ENCODE peak calls at places on chromosomes 6 and 20, in six cellular contexts. One of them, this sample, is unnamed.

GRCh38 chr6:157552956-157553485 is 172.0 kb downstream of the ZDHHC14 start:
- DNase-seq in MCF 10A: no peak
- DNase-seq in SK-N-DZ: no peak
- DNase-seq in sciatic nerve: no peak
- DNase-seq in nephron progenitor cell: no peak
- DNase-seq in activated CD4-positive, CD25-positive, alpha-beta regulatory T cell: no peak
- DNase-seq in this sample: no peak

GRCh38 chr6:36542041-36542440 is 5.2 kb downstream of the STK38 start:
- DNase-seq in SK-N-DZ: no peak
- DNase-seq in nephron progenitor cell: no peak
- DNase-seq in MCF 10A: no peak
- DNase-seq in sciatic nerve: no peak
- DNase-seq in activated CD4-positive, CD25-positive, alpha-beta regulatory T cell: no peak
- DNase-seq in this sample: no peak

GRCh38 chr6:31498748-31499147 is 803 bp downstream of the MICB start:
- DNase-seq in activated CD4-positive, CD25-positive, alpha-beta regulatory T cell: no peak
- DNase-seq in MCF 10A: no peak
- DNase-seq in SK-N-DZ: no peak
- DNase-seq in sciatic nerve: no peak
- DNase-seq in nephron progenitor cell: peak; percentile 29
- DNase-seq in this sample: no peak

GRCh38 chr6:44064089-44064947 is 62.9 kb downstream of the MRPL14 start:
- DNase-seq in activated CD4-positive, CD25-positive, alpha-beta regulatory T cell: no peak
- DNase-seq in nephron progenitor cell: no peak
- DNase-seq in SK-N-DZ: no peak
- DNase-seq in sciatic nerve: peak; percentile 55
- DNase-seq in MCF 10A: peak; percentile 91
- DNase-seq in this sample: no peak

GRCh38 chr6:122401104-122401503 is 1.7 kb downstream of the HSF2 start:
- DNase-seq in MCF 10A: no peak
- DNase-seq in nephron progenitor cell: no peak
- DNase-seq in activated CD4-positive, CD25-positive, alpha-beta regulatory T cell: no peak
- DNase-seq in sciatic nerve: no peak
- DNase-seq in SK-N-DZ: no peak
- DNase-seq in this sample: no peak

GRCh38 chr6:144335914-144336313 is 50.8 kb downstream of the UTRN start:
- DNase-seq in MCF 10A: peak; percentile 46
- DNase-seq in sciatic nerve: no peak
- DNase-seq in SK-N-DZ: no peak
- DNase-seq in activated CD4-positive, CD25-positive, alpha-beta regulatory T cell: no peak
- DNase-seq in nephron progenitor cell: no peak
- DNase-seq in this sample: peak; percentile 15

GRCh38 chr6:141421378-141421777 is 711.3 kb upstream of the GJE1 start:
- DNase-seq in sciatic nerve: no peak
- DNase-seq in nephron progenitor cell: no peak
- DNase-seq in activated CD4-positive, CD25-positive, alpha-beta regulatory T cell: no peak
- DNase-seq in SK-N-DZ: no peak
- DNase-seq in MCF 10A: peak; percentile 82
- DNase-seq in this sample: no peak

GRCh38 chr6:3782876-3783832 is 31.6 kb upstream of the PXDC1 start:
- DNase-seq in MCF 10A: no peak
- DNase-seq in activated CD4-positive, CD25-positive, alpha-beta regulatory T cell: no peak
- DNase-seq in SK-N-DZ: no peak
- DNase-seq in sciatic nerve: no peak
- DNase-seq in nephron progenitor cell: no peak
- DNase-seq in this sample: no peak

GRCh38 chr20:61173966-61174725 is 77.9 kb upstream of the CDH4 start:
- DNase-seq in SK-N-DZ: no peak
- DNase-seq in activated CD4-positive, CD25-positive, alpha-beta regulatory T cell: no peak
- DNase-seq in MCF 10A: no peak
- DNase-seq in nephron progenitor cell: no peak
- DNase-seq in sciatic nerve: no peak
- DNase-seq in this sample: no peak

GRCh38 chr20:30286157-30286556 is 971.3 kb upstream of the DEFB115 start:
- DNase-seq in sciatic nerve: no peak
- DNase-seq in activated CD4-positive, CD25-positive, alpha-beta regulatory T cell: no peak
- DNase-seq in nephron progenitor cell: no peak
- DNase-seq in SK-N-DZ: no peak
- DNase-seq in MCF 10A: no peak
- DNase-seq in this sample: no peak

GRCh38 chr6:125549202-125549884 is 200.1 kb upstream of the HEY2 start:
- DNase-seq in activated CD4-positive, CD25-positive, alpha-beta regulatory T cell: no peak
- DNase-seq in SK-N-DZ: no peak
- DNase-seq in nephron progenitor cell: no peak
- DNase-seq in MCF 10A: peak; percentile 7
- DNase-seq in sciatic nerve: no peak
- DNase-seq in this sample: no peak

GRCh38 chr6:152952045-152952444 is 30.8 kb downstream of the FBXO5 start:
- DNase-seq in nephron progenitor cell: no peak
- DNase-seq in sciatic nerve: no peak
- DNase-seq in SK-N-DZ: no peak
- DNase-seq in MCF 10A: peak; percentile 34
- DNase-seq in activated CD4-positive, CD25-positive, alpha-beta regulatory T cell: no peak
- DNase-seq in this sample: no peak

GRCh38 chr6:88952065-88952704 is 11.2 kb downstream of the RNGTT start:
- DNase-seq in sciatic nerve: no peak
- DNase-seq in MCF 10A: peak; percentile 23
- DNase-seq in SK-N-DZ: no peak
- DNase-seq in activated CD4-positive, CD25-positive, alpha-beta regulatory T cell: no peak
- DNase-seq in nephron progenitor cell: no peak
- DNase-seq in this sample: no peak

GRCh38 chr20:44594730-44595129 is 12.4 kb downstream of the PKIG start:
- DNase-seq in SK-N-DZ: no peak
- DNase-seq in activated CD4-positive, CD25-positive, alpha-beta regulatory T cell: no peak
- DNase-seq in nephron progenitor cell: no peak
- DNase-seq in sciatic nerve: no peak
- DNase-seq in MCF 10A: no peak
- DNase-seq in this sample: no peak

GRCh38 chr6:37038297-37039198 is 33.1 kb downstream of the FGD2 start:
- DNase-seq in activated CD4-positive, CD25-positive, alpha-beta regulatory T cell: no peak
- DNase-seq in SK-N-DZ: no peak
- DNase-seq in sciatic nerve: peak; percentile 93
- DNase-seq in nephron progenitor cell: no peak
- DNase-seq in MCF 10A: peak; percentile 87
- DNase-seq in this sample: no peak

GRCh38 chr6:116144590-116144989 is 18.7 kb upstream of the COL10A1 start:
- DNase-seq in activated CD4-positive, CD25-positive, alpha-beta regulatory T cell: no peak
- DNase-seq in MCF 10A: no peak
- DNase-seq in nephron progenitor cell: no peak
- DNase-seq in sciatic nerve: no peak
- DNase-seq in SK-N-DZ: no peak
- DNase-seq in this sample: no peak

GRCh38 chr6:5532941-5533340 is 271.6 kb downstream of the FARS2 start:
- DNase-seq in nephron progenitor cell: no peak
- DNase-seq in MCF 10A: no peak
- DNase-seq in SK-N-DZ: no peak
- DNase-seq in activated CD4-positive, CD25-positive, alpha-beta regulatory T cell: no peak
- DNase-seq in sciatic nerve: no peak
- DNase-seq in this sample: no peak

GRCh38 chr6:168838000-168838399 is 397.0 kb downstream of the SMOC2 start:
- DNase-seq in sciatic nerve: no peak
- DNase-seq in activated CD4-positive, CD25-positive, alpha-beta regulatory T cell: no peak
- DNase-seq in SK-N-DZ: peak; percentile 47
- DNase-seq in nephron progenitor cell: no peak
- DNase-seq in MCF 10A: no peak
- DNase-seq in this sample: no peak

GRCh38 chr20:20317195-20318113 is 50.5 kb upstream of the INSM1 start:
- DNase-seq in SK-N-DZ: peak; percentile 29
- DNase-seq in sciatic nerve: no peak
- DNase-seq in MCF 10A: no peak
- DNase-seq in nephron progenitor cell: no peak
- DNase-seq in activated CD4-positive, CD25-positive, alpha-beta regulatory T cell: no peak
- DNase-seq in this sample: no peak

GRCh38 chr6:89895273-89895874 is 1.1 kb downstream of the GJA10 start:
- DNase-seq in sciatic nerve: no peak
- DNase-seq in activated CD4-positive, CD25-positive, alpha-beta regulatory T cell: no peak
- DNase-seq in MCF 10A: peak; percentile 65
- DNase-seq in SK-N-DZ: peak; percentile 50
- DNase-seq in nephron progenitor cell: peak; percentile 77
- DNase-seq in this sample: no peak

GRCh38 chr20:62296724-62297448 is 5.9 kb upstream of the ADRM1 start:
- DNase-seq in MCF 10A: no peak
- DNase-seq in SK-N-DZ: no peak
- DNase-seq in activated CD4-positive, CD25-positive, alpha-beta regulatory T cell: no peak
- DNase-seq in sciatic nerve: no peak
- DNase-seq in nephron progenitor cell: no peak
- DNase-seq in this sample: no peak

GRCh38 chr20:61109221-61109805 is 142.7 kb upstream of the CDH4 start:
- DNase-seq in activated CD4-positive, CD25-positive, alpha-beta regulatory T cell: no peak
- DNase-seq in nephron progenitor cell: no peak
- DNase-seq in MCF 10A: no peak
- DNase-seq in SK-N-DZ: no peak
- DNase-seq in sciatic nerve: no peak
- DNase-seq in this sample: no peak

GRCh38 chr6:158122048-158122447 is 46.0 kb downstream of the SERAC1 start:
- DNase-seq in activated CD4-positive, CD25-positive, alpha-beta regulatory T cell: no peak
- DNase-seq in SK-N-DZ: no peak
- DNase-seq in MCF 10A: peak; percentile 35
- DNase-seq in nephron progenitor cell: no peak
- DNase-seq in sciatic nerve: no peak
- DNase-seq in this sample: no peak

GRCh38 chr6:10518461-10519216 is 2.5 kb upstream of the GCNT2 start:
- DNase-seq in nephron progenitor cell: no peak
- DNase-seq in MCF 10A: peak; percentile 51
- DNase-seq in SK-N-DZ: no peak
- DNase-seq in sciatic nerve: no peak
- DNase-seq in activated CD4-positive, CD25-positive, alpha-beta regulatory T cell: no peak
- DNase-seq in this sample: no peak

GRCh38 chr6:52728394-52728793 is 34.9 kb downstream of the GSTA2 start:
- DNase-seq in nephron progenitor cell: no peak
- DNase-seq in SK-N-DZ: no peak
- DNase-seq in sciatic nerve: no peak
- DNase-seq in MCF 10A: no peak
- DNase-seq in activated CD4-positive, CD25-positive, alpha-beta regulatory T cell: no peak
- DNase-seq in this sample: no peak

GRCh38 chr6:136401749-136402148 is 112.1 kb upstream of the BCLAF1 start:
- DNase-seq in activated CD4-positive, CD25-positive, alpha-beta regulatory T cell: no peak
- DNase-seq in nephron progenitor cell: no peak
- DNase-seq in sciatic nerve: no peak
- DNase-seq in MCF 10A: no peak
- DNase-seq in SK-N-DZ: no peak
- DNase-seq in this sample: no peak

GRCh38 chr20:37921341-37921929 is 18.5 kb downstream of the VSTM2L start:
- DNase-seq in activated CD4-positive, CD25-positive, alpha-beta regulatory T cell: no peak
- DNase-seq in MCF 10A: no peak
- DNase-seq in sciatic nerve: no peak
- DNase-seq in nephron progenitor cell: no peak
- DNase-seq in SK-N-DZ: no peak
- DNase-seq in this sample: no peak

This sample was measured in T-helper 22 cell.